ENCODE peak calls at places on chromosomes 6 and 20, in six cellular contexts. G is activated naive CD4-positive, alpha-beta T cell treated with anti-CD3 and anti-CD28 coated beads, Interleukin-2, amount 10 ng/mL, durations not matched to agents 7 days and 5 days; N is WTC11; O is bronchial epithelial cell; M is stimulated activated CD8-positive, alpha-beta memory T cell treated with anti-CD3 and anti-CD28 coated beads, Interleukin-4, amount 100 ng/mL, for 4 hours; S is transverse colon. B is an unnamed sample.

GRCh38 chr6:105810105-105810921 is 275.8 kb upstream of the PRDM1 start:
- DNase-seq in G (peak), N (no peak), O (peak), M (peak), S (peak), B (peak)

GRCh38 chr6:41798901-41799300 is 11.4 kb downstream of the TOMM6 start:
- DNase-seq in G (no peak), N (no peak), O (no peak), M (no peak), S (no peak), B (no peak)

GRCh38 chr20:37517371-37517748 is 3.7 kb upstream of the NNAT start:
- DNase-seq in G (no peak), N (no peak), O (no peak), M (no peak), S (peak), B (no peak)

GRCh38 chr20:59611286-59611685 is 6.9 kb downstream of the PHACTR3 start:
- DNase-seq in G (no peak), N (no peak), O (no peak), M (no peak), S (no peak), B (no peak)

GRCh38 chr6:117906905-117907599 is at the start of gene SLC35F1:
- DNase-seq in G (peak), N (peak), O (no peak), M (no peak), S (no peak), B (no peak)

GRCh38 chr6:29507319-29507718 is 19.6 kb upstream of the MAS1L start:
- DNase-seq in G (no peak), N (no peak), O (no peak), M (no peak), S (no peak), B (no peak)

GRCh38 chr20:10078403-10078802 is 43.6 kb downstream of the ANKEF1 start:
- DNase-seq in G (no peak), N (no peak), O (no peak), M (no peak), S (no peak), B (no peak)

GRCh38 chr6:105873256-105873704 is 212.9 kb upstream of the PRDM1 start:
- DNase-seq in G (no peak), N (no peak), O (peak), M (no peak), S (no peak), B (no peak)

GRCh38 chr6:2970753-2971419 is 481 bp downstream of the SERPINB6 start:
- DNase-seq in G (peak), N (peak), O (no peak), M (no peak), S (peak), B (no peak)

GRCh38 chr6:44041461-44042260 is 85.6 kb downstream of the MRPL14 start:
- DNase-seq in G (no peak), N (no peak), O (peak), M (no peak), S (peak), B (peak)

GRCh38 chr20:9306521-9306920 is 207.9 kb upstream of the LAMP5 start:
- DNase-seq in G (no peak), N (no peak), O (peak), M (no peak), S (no peak), B (no peak)

GRCh38 chr6:36125575-36125974 is 4.7 kb upstream of the MAPK13 start:
- DNase-seq in G (no peak), N (no peak), O (no peak), M (no peak), S (no peak), B (no peak)

GRCh38 chr20:53621482-53622246 is 28.0 kb upstream of the ZNF217 start:
- DNase-seq in G (peak), N (no peak), O (peak), M (no peak), S (peak), B (peak)

GRCh38 chr6:1611572-1612385 is 2.1 kb downstream of the FOXC1 start:
- DNase-seq in G (peak), N (no peak), O (peak), M (no peak), S (no peak), B (no peak)

GRCh38 chr6:83536034-83536646 is 23.8 kb downstream of the PRSS35 start:
- DNase-seq in G (peak), N (peak), O (peak), M (no peak), S (peak), B (peak)

GRCh38 chr6:129475477-129476247 is 234.3 kb downstream of the ARHGAP18 start:
- DNase-seq in G (no peak), N (no peak), O (no peak), M (no peak), S (no peak), B (no peak)

B was measured in DND-41.